ENCODE peak calls at places on chromosomes 11 and 22, in seven cellular contexts. A is mucosa of gallbladder; Q is GM23338; E is left colon; Y is RWPE1; B is CD4-positive, alpha-beta T cell; S is stimulated activated CD8-positive, alpha-beta memory T cell treated with anti-CD3 and anti-CD28 coated beads, Interleukin-7, amount 100 ng/mL, for 24 hours. M is an unnamed sample.

GRCh38 chr11:95456704-95457491 is 225.9 kb upstream of the SESN3 start:
- DNase-seq in A (no peak), Q (no peak), E (no peak), Y (no peak), B (no peak), S (no peak), M (no peak)

GRCh38 chr22:28332410-28332809 is 347.2 kb downstream of the TTC28 start:
- DNase-seq in A (no peak), Q (no peak), E (no peak), Y (no peak), B (no peak), S (no peak), M (no peak)

GRCh38 chr11:75577198-75577597 is 15.1 kb downstream of the SERPINH1 start:
- DNase-seq in A (no peak), Q (peak), E (no peak), Y (peak), B (peak), S (peak), M (peak)

GRCh38 chr22:21984793-21985192 is 2.2 kb upstream of the TOP3B start:
- DNase-seq in A (no peak), Q (peak), E (no peak), Y (no peak), B (no peak), S (no peak), M (no peak)

GRCh38 chr11:129694538-129694937 is 121.1 kb upstream of the TMEM45B start:
- DNase-seq in A (no peak), Q (peak), E (no peak), Y (no peak), B (no peak), S (no peak), M (no peak)

GRCh38 chr22:20156042-20156389 is 5.2 kb upstream of the CCDC188 start:
- DNase-seq in A (no peak), Q (no peak), E (no peak), Y (no peak), B (no peak), S (no peak), M (no peak)

GRCh38 chr22:45254789-45255261 is 14.1 kb upstream of the KIAA0930 start:
- DNase-seq in A (no peak), Q (no peak), E (no peak), Y (no peak), B (no peak), S (no peak), M (no peak)

GRCh38 chr11:7546324-7546791 is 32.6 kb downstream of the PPFIBP2 start:
- DNase-seq in A (no peak), Q (no peak), E (no peak), Y (peak), B (no peak), S (no peak), M (no peak)

GRCh38 chr22:37051629-37052385 is at the start of gene KCTD17:
- DNase-seq in A (peak), Q (peak), E (peak), Y (peak), B (peak), S (peak), M (peak)

GRCh38 chr11:124751741-124752470 is at the start of gene VSIG2:
- DNase-seq in A (no peak), Q (no peak), E (no peak), Y (no peak), B (no peak), S (no peak), M (no peak)

GRCh38 chr11:1275021-1275420 is 34.4 kb downstream of the TOLLIP start:
- DNase-seq in A (no peak), Q (no peak), E (no peak), Y (no peak), B (no peak), S (no peak), M (no peak)

GRCh38 chr11:9753031-9753430 is 89.2 kb downstream of the SWAP70 start:
- DNase-seq in A (no peak), Q (no peak), E (no peak), Y (peak), B (no peak), S (no peak), M (no peak)

GRCh38 chr22:27576815-27577564 is 224.6 kb downstream of the MN1 start:
- DNase-seq in A (peak), Q (peak), E (no peak), Y (no peak), B (no peak), S (no peak), M (no peak)

GRCh38 chr22:27542602-27543001 is 259.0 kb downstream of the MN1 start:
- DNase-seq in A (no peak), Q (no peak), E (no peak), Y (no peak), B (no peak), S (no peak), M (no peak)

GRCh38 chr22:49573109-49573765 is 254.4 kb downstream of the BRD1 start:
- DNase-seq in A (no peak), Q (no peak), E (no peak), Y (no peak), B (no peak), S (no peak), M (no peak)

GRCh38 chr22:23305922-23306374 is 125.6 kb downstream of the BCR start:
- DNase-seq in A (peak), Q (no peak), E (peak), Y (no peak), B (no peak), S (no peak), M (no peak)

GRCh38 chr11:19426719-19427066 is 185.9 kb upstream of the E2F8 start:
- DNase-seq in A (no peak), Q (no peak), E (no peak), Y (no peak), B (no peak), S (no peak), M (no peak)

GRCh38 chr11:117058761-117059233 is 39.4 kb downstream of the SIK3 start:
- DNase-seq in A (no peak), Q (peak), E (no peak), Y (no peak), B (no peak), S (no peak), M (no peak)

GRCh38 chr22:35183917-35184316 is 73.4 kb upstream of the HMGXB4 start:
- DNase-seq in A (no peak), Q (no peak), E (no peak), Y (no peak), B (no peak), S (no peak), M (no peak)

GRCh38 chr11:73878771-73879170 is 2.0 kb downstream of the PAAF1 start:
- DNase-seq in A (no peak), Q (no peak), E (no peak), Y (no peak), B (no peak), S (no peak), M (no peak)

GRCh38 chr11:71125150-71125549 is 127.2 kb downstream of the SHANK2 start:
- DNase-seq in A (no peak), Q (no peak), E (no peak), Y (no peak), B (no peak), S (no peak), M (no peak)

GRCh38 chr22:16932577-16932976 is 75.4 kb downstream of the GAB4 start:
- DNase-seq in A (no peak), Q (peak), E (no peak), Y (no peak), B (no peak), S (no peak), M (no peak)

GRCh38 chr11:76835030-76835429 is 25.7 kb upstream of the ACER3 start:
- DNase-seq in A (no peak), Q (no peak), E (no peak), Y (no peak), B (no peak), S (no peak), M (no peak)

GRCh38 chr11:126312903-126313460 is 9.1 kb downstream of the DCPS start:
- DNase-seq in A (no peak), Q (no peak), E (peak), Y (no peak), B (no peak), S (no peak), M (no peak)

GRCh38 chr11:67572747-67573419 is 10.7 kb upstream of the GSTP1 start:
- DNase-seq in A (peak), Q (peak), E (peak), Y (no peak), B (no peak), S (no peak), M (no peak)

M was measured in T-helper 1 cell.